ENCODE peak calls at places on chromosomes 6 and 20, in nine cellular contexts. M, V, K, J, E, L, C, B and P are unnamed samples.

GRCh38 chr6:54193560-54193959 is 82.3 kb downstream of the MLIP start:
- DNase-seq in M (no peak), V (no peak), K (no peak), J (no peak), E (no peak), L (no peak), C (no peak), B (no peak), P (no peak)

GRCh38 chr20:36861875-36862801 is 13.8 kb upstream of the TLDC2 start:
- DNase-seq in M (peak; percentile 100), V (peak; percentile 45), K (peak; percentile 95), J (no peak), E (peak; percentile 38), L (no peak), C (no peak), B (peak; percentile 86), P (peak; percentile 52)

GRCh38 chr6:106421491-106421890 is 61.0 kb downstream of the CRYBG1 start:
- DNase-seq in M (no peak), V (no peak), K (peak; percentile 17), J (no peak), E (no peak), L (no peak), C (no peak), B (no peak), P (no peak)

GRCh38 chr6:148340586-148341297 is 1.9 kb upstream of the SASH1 start:
- DNase-seq in M (no peak), V (no peak), K (no peak), J (no peak), E (no peak), L (no peak), C (no peak), B (no peak), P (no peak)

GRCh38 chr6:42771741-42772100 is 10.1 kb upstream of the BICRAL start:
- DNase-seq in M (no peak), V (no peak), K (no peak), J (no peak), E (no peak), L (no peak), C (no peak), B (no peak), P (no peak)

GRCh38 chr6:110625883-110626282 is 149.5 kb upstream of the SLC22A16 start:
- DNase-seq in M (peak; percentile 7), V (no peak), K (peak; percentile 44), J (no peak), E (no peak), L (no peak), C (peak; percentile 5), B (no peak), P (no peak)

GRCh38 chr20:64099880-64100565 is 7.3 kb downstream of the NPBWR2 start:
- DNase-seq in M (no peak), V (no peak), K (no peak), J (no peak), E (no peak), L (no peak), C (no peak), B (peak; percentile 47), P (no peak)

GRCh38 chr6:128696651-128697391 is 176.4 kb upstream of the PTPRK start:
- DNase-seq in M (peak; percentile 60), V (peak; percentile 39), K (peak; percentile 79), J (no peak), E (no peak), L (no peak), C (peak; percentile 36), B (no peak), P (no peak)

GRCh38 chr6:123589973-123590372 is 46.8 kb downstream of the TRDN start:
- DNase-seq in M (no peak), V (no peak), K (no peak), J (no peak), E (no peak), L (no peak), C (no peak), B (no peak), P (no peak)

GRCh38 chr6:133553652-133554051 is 312.5 kb downstream of the EYA4 start:
- DNase-seq in M (no peak), V (no peak), K (peak; percentile 73), J (no peak), E (peak; percentile 12), L (peak; percentile 20), C (peak; percentile 38), B (peak; percentile 4), P (no peak)

GRCh38 chr6:160005861-160006540 is 37.1 kb downstream of the IGF2R start:
- DNase-seq in M (no peak), V (no peak), K (peak; percentile 66), J (no peak), E (no peak), L (no peak), C (no peak), B (no peak), P (no peak)

GRCh38 chr6:138410048-138410735 is 6.2 kb downstream of the HEBP2 start:
- DNase-seq in M (no peak), V (no peak), K (peak; percentile 68), J (no peak), E (no peak), L (no peak), C (peak; percentile 38), B (no peak), P (no peak)

GRCh38 chr6:44851176-44851575 is 463.7 kb downstream of the CDC5L start:
- DNase-seq in M (no peak), V (no peak), K (peak; percentile 82), J (no peak), E (no peak), L (no peak), C (no peak), B (no peak), P (no peak)